ENCODE peak calls at places on chromosome 3, in five cellular contexts. One of them, this sample, is unnamed.
A peak's percentile ranks its signal among the peaks of the same experiment; 100 is the strongest.

GRCh38 chr3:25820816-25821486 is 31.1 kb downstream of the OXSM start:
- DNase-seq in stimulated activated CD8-positive, alpha-beta memory T cell treated with anti-CD3 and anti-CD28 coated beads, Interleukin-2, amount 100 ng/mL, for 48 hours: no peak
- DNase-seq in GM10248: no peak
- DNase-seq in HCEC 1CT: peak; percentile 60
- DNase-seq in epithelial cell of proximal tubule: peak; percentile 15
- DNase-seq in this sample: peak; percentile 1

GRCh38 chr3:18030371-18030870 is 288.0 kb upstream of the TBC1D5 start:
- DNase-seq in stimulated activated CD8-positive, alpha-beta memory T cell treated with anti-CD3 and anti-CD28 coated beads, Interleukin-2, amount 100 ng/mL, for 48 hours: no peak
- DNase-seq in GM10248: no peak
- DNase-seq in HCEC 1CT: no peak
- DNase-seq in epithelial cell of proximal tubule: no peak
- DNase-seq in this sample: no peak

GRCh38 chr3:194006-194405 is 2.6 kb upstream of the CHL1 start:
- DNase-seq in stimulated activated CD8-positive, alpha-beta memory T cell treated with anti-CD3 and anti-CD28 coated beads, Interleukin-2, amount 100 ng/mL, for 48 hours: no peak
- DNase-seq in GM10248: no peak
- DNase-seq in HCEC 1CT: no peak
- DNase-seq in epithelial cell of proximal tubule: no peak
- DNase-seq in this sample: no peak

GRCh38 chr3:139793408-139793807 is 115.6 kb upstream of the NMNAT3 start:
- DNase-seq in stimulated activated CD8-positive, alpha-beta memory T cell treated with anti-CD3 and anti-CD28 coated beads, Interleukin-2, amount 100 ng/mL, for 48 hours: no peak
- DNase-seq in GM10248: no peak
- DNase-seq in HCEC 1CT: no peak
- DNase-seq in epithelial cell of proximal tubule: no peak
- DNase-seq in this sample: no peak

GRCh38 chr3:52245322-52246263 is at the start of gene PPM1M:
- DNase-seq in stimulated activated CD8-positive, alpha-beta memory T cell treated with anti-CD3 and anti-CD28 coated beads, Interleukin-2, amount 100 ng/mL, for 48 hours: no peak
- DNase-seq in GM10248: peak; percentile 72
- DNase-seq in HCEC 1CT: peak; percentile 26
- DNase-seq in epithelial cell of proximal tubule: no peak
- DNase-seq in this sample: peak; percentile 42

GRCh38 chr3:72441284-72441994 is 406.8 kb downstream of the SHQ1 start:
- DNase-seq in stimulated activated CD8-positive, alpha-beta memory T cell treated with anti-CD3 and anti-CD28 coated beads, Interleukin-2, amount 100 ng/mL, for 48 hours: no peak
- DNase-seq in GM10248: no peak
- DNase-seq in HCEC 1CT: no peak
- DNase-seq in epithelial cell of proximal tubule: no peak
- DNase-seq in this sample: no peak

GRCh38 chr3:37129871-37130270 is 44.5 kb downstream of the LRRFIP2 start:
- DNase-seq in stimulated activated CD8-positive, alpha-beta memory T cell treated with anti-CD3 and anti-CD28 coated beads, Interleukin-2, amount 100 ng/mL, for 48 hours: no peak
- DNase-seq in GM10248: no peak
- DNase-seq in HCEC 1CT: peak; percentile 87
- DNase-seq in epithelial cell of proximal tubule: no peak
- DNase-seq in this sample: no peak

GRCh38 chr3:105876745-105877624 is 8.2 kb upstream of the CBLB start:
- DNase-seq in stimulated activated CD8-positive, alpha-beta memory T cell treated with anti-CD3 and anti-CD28 coated beads, Interleukin-2, amount 100 ng/mL, for 48 hours: no peak
- DNase-seq in GM10248: peak; percentile 20
- DNase-seq in HCEC 1CT: no peak
- DNase-seq in epithelial cell of proximal tubule: no peak
- DNase-seq in this sample: no peak

GRCh38 chr3:136141296-136141785 is 54.8 kb downstream of the MSL2 start:
- DNase-seq in stimulated activated CD8-positive, alpha-beta memory T cell treated with anti-CD3 and anti-CD28 coated beads, Interleukin-2, amount 100 ng/mL, for 48 hours: no peak
- DNase-seq in GM10248: no peak
- DNase-seq in HCEC 1CT: peak; percentile 6
- DNase-seq in epithelial cell of proximal tubule: no peak
- DNase-seq in this sample: no peak

GRCh38 chr3:44077267-44077666 is 164.4 kb upstream of the TOPAZ1 start:
- DNase-seq in stimulated activated CD8-positive, alpha-beta memory T cell treated with anti-CD3 and anti-CD28 coated beads, Interleukin-2, amount 100 ng/mL, for 48 hours: no peak
- DNase-seq in GM10248: no peak
- DNase-seq in HCEC 1CT: no peak
- DNase-seq in epithelial cell of proximal tubule: no peak
- DNase-seq in this sample: peak; percentile 6

GRCh38 chr3:151100076-151100475 is 14.6 kb downstream of the MED12L start:
- DNase-seq in stimulated activated CD8-positive, alpha-beta memory T cell treated with anti-CD3 and anti-CD28 coated beads, Interleukin-2, amount 100 ng/mL, for 48 hours: no peak
- DNase-seq in GM10248: no peak
- DNase-seq in HCEC 1CT: no peak
- DNase-seq in epithelial cell of proximal tubule: no peak
- DNase-seq in this sample: no peak

GRCh38 chr3:35422826-35423601 is 216.3 kb upstream of the ARPP21 start:
- DNase-seq in stimulated activated CD8-positive, alpha-beta memory T cell treated with anti-CD3 and anti-CD28 coated beads, Interleukin-2, amount 100 ng/mL, for 48 hours: no peak
- DNase-seq in GM10248: no peak
- DNase-seq in HCEC 1CT: no peak
- DNase-seq in epithelial cell of proximal tubule: no peak
- DNase-seq in this sample: no peak

GRCh38 chr3:143604849-143605660 is 243.2 kb downstream of the SLC9A9 start:
- DNase-seq in stimulated activated CD8-positive, alpha-beta memory T cell treated with anti-CD3 and anti-CD28 coated beads, Interleukin-2, amount 100 ng/mL, for 48 hours: no peak
- DNase-seq in GM10248: no peak
- DNase-seq in HCEC 1CT: no peak
- DNase-seq in epithelial cell of proximal tubule: no peak
- DNase-seq in this sample: no peak

GRCh38 chr3:141941093-141941492 is 64.7 kb downstream of the ATP1B3 start:
- DNase-seq in stimulated activated CD8-positive, alpha-beta memory T cell treated with anti-CD3 and anti-CD28 coated beads, Interleukin-2, amount 100 ng/mL, for 48 hours: no peak
- DNase-seq in GM10248: no peak
- DNase-seq in HCEC 1CT: no peak
- DNase-seq in epithelial cell of proximal tubule: no peak
- DNase-seq in this sample: no peak

GRCh38 chr3:109073116-109073515 is 44.8 kb downstream of the MORC1 start:
- DNase-seq in stimulated activated CD8-positive, alpha-beta memory T cell treated with anti-CD3 and anti-CD28 coated beads, Interleukin-2, amount 100 ng/mL, for 48 hours: no peak
- DNase-seq in GM10248: no peak
- DNase-seq in HCEC 1CT: no peak
- DNase-seq in epithelial cell of proximal tubule: no peak
- DNase-seq in this sample: no peak

This sample was measured in ACHN.